ENCODE peak calls at places on chromosomes 16 and 17, in five cellular contexts. Z is PC-3, Y is keratinocyte, W is mammary epithelial cell, L is DND-41. T is an unnamed sample.

GRCh38 chr16:10870137-10870776 is 6.7 kb upstream of the CIITA start:
- DNase-seq in Z (no peak), Y (no peak), W (no peak), L (no peak), T (no peak)

GRCh38 chr17:55639096-55639495 is 83.6 kb downstream of the TMEM100 start:
- DNase-seq in Z (no peak), Y (no peak), W (no peak), L (no peak), T (no peak)

GRCh38 chr17:78785011-78785662 is 3.1 kb upstream of the CYTH1 start:
- DNase-seq in Z (no peak), Y (no peak), W (no peak), L (no peak), T (no peak)

GRCh38 chr16:17404903-17405691 is 65.7 kb downstream of the XYLT1 start:
- DNase-seq in Z (no peak), Y (no peak), W (peak), L (no peak), T (no peak)

GRCh38 chr17:38587956-38588771 is 17.6 kb downstream of the SRCIN1 start:
- DNase-seq in Z (no peak), Y (no peak), W (no peak), L (no peak), T (no peak)

GRCh38 chr16:46789499-46790414 is 41.2 kb downstream of the C16orf87 start:
- DNase-seq in Z (peak), Y (no peak), W (peak), L (peak), T (peak)

GRCh38 chr17:80479246-80479566 is 2.8 kb upstream of the NPTX1 start:
- DNase-seq in Z (no peak), Y (no peak), W (no peak), L (no peak), T (no peak)

GRCh38 chr17:42577532-42578281 is at the start of gene PSMC3IP:
- DNase-seq in Z (peak), Y (peak), W (peak), L (peak), T (peak)

GRCh38 chr17:6712058-6712853 is 913 bp downstream of the SLC13A5 start:
- DNase-seq in Z (no peak), Y (peak), W (peak), L (no peak), T (no peak)

GRCh38 chr17:57983446-57983845 is 4.6 kb downstream of the VEZF1 start:
- DNase-seq in Z (no peak), Y (no peak), W (no peak), L (no peak), T (no peak)
- TF ChIP-seq EZH2 in Z (no peak), Y (no peak), W (no peak), L (no peak), T (no peak)

GRCh38 chr17:31722251-31723056 is 136.6 kb downstream of the COPRS start:
- DNase-seq in Z (no peak), Y (no peak), W (no peak), L (no peak), T (no peak)
- H3K4me3 ChIP-seq in Z (no peak), Y (no peak), W (no peak), L (no peak), T (no peak)

DNA sequence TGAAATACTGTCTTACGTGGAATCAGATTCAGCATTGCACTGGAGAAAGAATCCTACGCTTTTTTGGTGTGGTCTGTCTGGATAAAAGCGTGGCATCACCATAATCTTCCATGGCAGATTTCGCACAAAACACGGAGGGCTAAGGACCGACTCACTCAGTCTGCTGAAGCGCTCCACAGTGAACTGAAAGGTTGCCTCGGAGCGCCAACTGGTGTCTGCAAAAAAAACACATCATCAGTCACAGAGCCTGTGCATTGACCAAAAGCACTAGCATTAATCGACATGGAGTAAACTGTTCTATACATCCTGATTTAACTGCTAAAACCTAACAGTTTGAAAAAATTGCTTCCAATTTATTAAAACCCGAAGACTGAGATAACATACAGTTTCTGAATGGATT is 40.5 kb downstream of the USP7 start:
- DNase-seq in Z (no peak), Y (no peak), W (no peak), L (no peak), T (no peak)
- H3K4me2 ChIP-seq in Z (no peak), Y (no peak), W (no peak), L (no peak), T (no peak)

DNA sequence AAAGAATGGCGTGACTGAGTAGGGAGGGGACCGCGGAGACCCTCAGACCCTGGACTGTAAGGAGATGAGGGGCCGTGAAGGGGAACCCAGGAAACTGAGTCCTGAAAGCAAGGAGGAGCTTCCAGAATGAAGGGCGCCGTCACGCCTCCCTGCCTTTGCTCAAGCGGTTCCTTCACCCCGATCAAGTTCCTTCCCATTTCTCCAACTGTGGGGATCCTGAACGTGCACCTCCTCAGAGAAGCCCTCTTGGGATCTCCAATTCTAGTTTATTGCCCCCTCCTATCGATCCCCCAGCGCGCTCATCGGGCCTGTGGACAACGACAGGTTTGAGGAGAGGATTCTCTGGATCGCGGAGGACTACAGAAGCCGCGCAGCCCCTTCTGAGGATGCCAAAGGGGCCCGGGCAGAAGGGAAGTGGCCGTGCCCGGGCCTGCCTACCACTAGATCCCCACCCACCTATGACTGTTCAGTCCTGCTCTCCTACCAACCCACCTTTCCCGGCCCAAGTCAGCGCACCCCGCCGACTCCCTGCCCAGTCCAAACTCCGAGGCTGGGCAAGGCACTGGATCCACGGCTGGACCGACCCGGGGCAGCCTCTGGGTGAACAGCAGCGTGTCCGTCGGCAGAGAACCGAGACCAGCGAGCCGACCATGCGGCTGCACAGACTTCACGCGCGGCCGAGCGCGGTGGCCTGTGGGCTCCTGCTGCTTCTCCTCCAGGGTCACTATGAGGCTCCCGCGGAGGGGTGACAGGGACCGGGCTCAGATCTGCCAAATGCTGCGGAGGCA is 12.8 kb upstream of the CES3 start:
- DNase-seq in Z (no peak), Y (no peak), W (peak), L (no peak), T (no peak)
- TF ChIP-seq EZH2 in Z (no peak), Y (no peak), W (no peak), L (no peak), T (no peak)

GRCh38 chr16:89925596-89926079 is 2.5 kb downstream of the TUBB3 start:
- DNase-seq in Z (no peak), Y (no peak), W (no peak), L (no peak), T (no peak)

GRCh38 chr16:89922884-89923639 is at the start of gene TUBB3:
- DNase-seq in Z (peak), Y (no peak), W (peak), L (no peak), T (peak)

GRCh38 chr16:89923640-89924297 is 627 bp downstream of the TUBB3 start:
- DNase-seq in Z (no peak), Y (no peak), W (no peak), L (no peak), T (no peak)

GRCh38 chr16:89924298-89924924 is 1.3 kb downstream of the TUBB3 start:
- DNase-seq in Z (no peak), Y (no peak), W (peak), L (peak), T (no peak)

DNA sequence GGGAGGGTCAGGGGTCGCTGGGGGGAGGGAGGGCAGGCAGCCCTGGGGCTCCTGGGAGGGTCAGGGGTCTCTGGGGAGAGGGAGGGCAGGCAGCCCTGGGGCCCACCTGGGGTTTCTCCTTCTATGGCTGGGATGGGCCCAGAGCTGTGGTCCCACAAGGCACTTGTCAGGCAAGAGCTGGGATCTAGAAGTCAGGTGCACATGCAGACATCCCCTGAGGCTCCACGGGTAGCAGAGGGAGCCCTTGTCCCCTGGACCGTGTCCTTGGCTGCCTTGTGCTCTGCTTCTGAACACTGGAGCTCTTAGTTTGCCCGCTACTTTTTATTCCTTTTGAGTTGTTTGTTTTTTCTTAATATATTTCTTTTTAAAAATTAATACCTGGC is 1.8 kb downstream of the TUBB3 start:
- DNase-seq in Z (no peak), Y (no peak), W (no peak), L (no peak), T (no peak)
- H3K4me3 ChIP-seq in Z (peak), Y (no peak), W (no peak), L (no peak), T (no peak)

T was measured in MM.1S.